ENCODE peak calls at places on chromosomes 2 and 18, in four cellular contexts. B is fibroblast of lung, F is OCI-LY7, Q is PC-3. V is an unnamed sample.
A peak's percentile ranks its signal among the peaks of the same experiment; 100 is the strongest.

GRCh38 chr2:203535784-203536590 is 886 bp upstream of the RAPH1 start:
- DNase-seq in B (peak; percentile 12), Q (peak; percentile 2), F (no peak), V (peak; percentile 57)

GRCh38 chr2:26401739-26402541 is at the start of gene DRC1:
- DNase-seq in Q (no peak), B (peak; percentile 67), F (no peak), V (peak; percentile 92)

GRCh38 chr18:44974174-44974573 is 293.5 kb downstream of the SETBP1 start:
- DNase-seq in B (no peak), F (no peak), Q (no peak), V (no peak)

GRCh38 chr2:33730193-33730592 is 131.1 kb upstream of the FAM98A start:
- DNase-seq in Q (no peak), B (no peak), F (no peak), V (no peak)

GRCh38 chr2:237227190-237227988 is 141.7 kb downstream of the COPS8 start:
- DNase-seq in F (no peak), Q (peak; percentile 95), B (peak; percentile 91), V (peak; percentile 96)

GRCh38 chr2:171968509-171968908 is 31.2 kb upstream of the METAP1D start:
- DNase-seq in Q (no peak), F (no peak), B (no peak), V (no peak)

GRCh38 chr18:8367217-8367988 is 241.8 kb upstream of the RAB12 start:
- DNase-seq in Q (peak; percentile 49), F (no peak), B (no peak), V (peak; percentile 38)

GRCh38 chr2:69667805-69668382 is 24.4 kb upstream of the AAK1 start:
- DNase-seq in F (no peak), Q (peak; percentile 89), B (no peak), V (peak; percentile 14)

GRCh38 chr2:186980117-186980442 is 131.1 kb upstream of the ZSWIM2 start:
- DNase-seq in B (no peak), Q (peak; percentile 10), F (no peak), V (no peak)

DNA sequence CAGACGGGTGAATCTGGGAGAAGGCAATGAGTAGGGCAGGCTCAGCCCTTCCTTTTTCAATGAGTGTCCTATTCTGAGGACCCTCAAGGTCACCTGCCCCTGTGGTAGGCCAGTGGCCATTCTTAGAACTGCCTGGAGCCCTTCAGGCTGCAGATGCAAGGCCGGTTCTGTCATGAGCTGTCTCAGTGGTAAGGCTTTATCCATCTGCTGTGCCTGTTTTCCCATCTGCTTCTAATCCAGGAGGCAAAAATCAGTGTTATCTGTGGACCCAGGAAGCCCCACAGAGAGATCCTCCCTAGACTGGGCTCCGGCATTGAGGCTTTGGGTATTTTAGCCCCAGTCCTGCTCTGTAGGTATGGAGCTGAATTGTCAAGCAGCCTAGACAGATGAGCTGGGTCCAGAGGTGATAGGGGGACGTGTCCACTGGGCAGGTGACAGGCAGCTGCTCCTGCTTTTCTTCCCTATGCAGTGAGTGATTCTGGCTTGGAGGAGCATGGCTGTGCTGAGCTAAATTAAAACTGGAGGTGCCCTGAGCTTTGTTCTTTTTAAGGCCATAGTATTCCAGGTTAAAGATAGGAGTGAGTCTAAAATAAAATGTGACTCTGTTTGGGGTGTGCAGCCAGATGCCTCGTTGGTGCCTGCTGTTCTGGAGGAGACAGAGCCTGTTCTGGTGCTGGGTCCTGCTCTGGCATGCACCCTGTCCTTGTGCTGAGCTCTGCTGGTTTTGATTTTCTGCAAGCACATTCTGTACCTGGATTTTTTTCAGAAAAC is 92.5 kb downstream of the FHOD3 start:
- DNase-seq in Q (no peak), B (no peak), F (no peak), V (no peak)
- H4K20me1 ChIP-seq in Q (no peaks in the 10 kb centered on the region), B (no peaks in the 10 kb centered on the region), F (no peaks in the 10 kb centered on the region), V (no peaks in the 10 kb centered on the region)

GRCh38 chr2:120885311-120885710 is 149.6 kb downstream of the GLI2 start:
- DNase-seq in Q (no peak), F (no peak), B (no peak), V (no peak)
- H3K4me1 ChIP-seq in Q (no peaks in the 10 kb centered on the region), F (no peaks in the 10 kb centered on the region), B (no peaks in the 10 kb centered on the region), V (no peaks in the 10 kb centered on the region)

GRCh38 chr2:63882395-63883130 is 40.9 kb downstream of the UGP2 start:
- DNase-seq in F (no peak), B (no peak), Q (no peak), V (no peak)
- H4K20me1 ChIP-seq in F (no peaks in the 10 kb centered on the region), B (no peaks in the 10 kb centered on the region), Q (no peaks in the 10 kb centered on the region), V (no peaks in the 10 kb centered on the region)

GRCh38 chr2:8314063-8314462 is 367.8 kb upstream of the ID2 start:
- DNase-seq in B (no peak), Q (no peak), F (no peak), V (no peak)
- H3K4me1 ChIP-seq in B (no peaks in the 10 kb centered on the region), Q (peaks cover 23% of the 10 kb centered on the region), F (peaks cover 56% of the 10 kb centered on the region), V (peaks cover 8% of the 10 kb centered on the region)

V was measured in GM23248.